ENCODE peak calls at places on chromosomes 3 and 15, in five cellular contexts. R is AG04450, G is BJ, T is H9, C is fibroblast of mammary gland. A is an unnamed sample.

GRCh38 chr3:87350367-87351199 is 74.2 kb upstream of the POU1F1 start:
- DNase-seq in R (peak), G (no peak), T (no peak), C (peak), A (no peak)

GRCh38 chr3:79314962-79315361 is 452.8 kb downstream of the ROBO1 start:
- DNase-seq in R (no peak), G (no peak), T (no peak), C (peak), A (no peak)

GRCh38 chr15:33126559-33127290 is 67.8 kb downstream of the FMN1 start:
- DNase-seq in R (peak), G (peak), T (no peak), C (peak), A (peak)

GRCh38 chr3:122023335-122023734 is 1.3 kb upstream of the ILDR1 start:
- DNase-seq in R (no peak), G (no peak), T (no peak), C (no peak), A (no peak)

GRCh38 chr15:35141743-35142356 is 56.8 kb upstream of the NANOGP8 start:
- DNase-seq in R (peak), G (peak), T (no peak), C (peak), A (peak)

GRCh38 chr3:15797600-15798303 is at the start of gene ANKRD28:
- DNase-seq in R (peak), G (peak), T (no peak), C (peak), A (peak)

GRCh38 chr15:101099183-101099582 is 152.7 kb downstream of the CHSY1 start:
- DNase-seq in R (no peak), G (no peak), T (no peak), C (no peak), A (no peak)

GRCh38 chr3:97871206-97871605 is 49.4 kb downstream of the CRYBG3 start:
- DNase-seq in R (no peak), G (no peak), T (no peak), C (peak), A (peak)

GRCh38 chr15:65336369-65336766 is 31.9 kb downstream of the RNU5B-1 start:
- DNase-seq in R (no peak), G (no peak), T (no peak), C (no peak), A (no peak)

GRCh38 chr3:177633671-177634207 is 436.5 kb upstream of the TBL1XR1 start:
- DNase-seq in R (peak), G (peak), T (no peak), C (peak), A (no peak)

DNA sequence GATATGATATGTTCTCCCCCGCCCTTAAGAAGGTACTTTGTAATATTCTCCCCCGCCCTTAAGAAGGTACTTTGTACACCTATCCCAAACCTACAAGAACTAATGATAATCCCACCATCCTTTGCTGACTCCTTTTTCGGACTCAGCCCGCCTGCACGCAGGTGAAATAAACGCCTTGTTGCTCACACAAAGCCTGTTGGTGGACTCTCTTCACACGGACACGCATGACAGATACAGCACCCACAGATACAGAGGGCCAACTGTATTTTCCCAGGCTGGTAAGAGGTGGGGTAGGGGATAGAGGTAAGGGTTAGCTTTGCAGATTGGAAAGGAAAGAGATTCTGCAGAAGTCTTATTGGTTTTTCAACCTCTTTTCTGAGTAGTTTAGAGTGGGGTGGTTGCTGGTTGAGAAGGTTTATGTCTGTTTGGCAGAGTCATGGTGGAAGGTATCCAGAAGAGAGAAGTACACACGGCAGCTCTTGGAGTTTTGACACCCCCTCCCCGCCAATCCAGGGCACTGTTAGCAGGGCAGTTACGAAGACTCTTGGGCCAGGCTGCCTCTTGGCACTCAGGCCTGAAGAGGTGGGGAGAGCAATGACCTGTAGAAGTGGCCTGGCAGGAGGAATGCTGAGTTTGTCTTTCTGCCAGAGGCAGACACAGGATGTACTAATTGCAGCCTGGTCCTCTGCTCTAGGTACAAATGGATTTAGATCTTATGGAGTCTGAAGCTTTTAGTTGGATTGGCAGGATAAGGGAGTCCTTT is 36.0 kb upstream of the IDH2 start:
- DNase-seq in R (no peak), G (no peak), T (no peak), C (no peak), A (no peak)
- TF ChIP-seq CTCF in R (no peak), G (no peak), T (no peak), C (no peak), A (no peak)

GRCh38 chr15:81814882-81815455 is 230.8 kb downstream of the MEX3B start:
- DNase-seq in R (no peak), G (no peak), T (no peak), C (no peak), A (no peak)

GRCh38 chr15:81809543-81809942 is 236.3 kb downstream of the MEX3B start:
- DNase-seq in R (no peak), G (no peak), T (peak), C (peak), A (no peak)

GRCh38 chr15:81813215-81813614 is 232.6 kb downstream of the MEX3B start:
- DNase-seq in R (no peak), G (no peak), T (peak), C (no peak), A (no peak)
- TF ChIP-seq CTCF in R (peak), G (peak), T (peak), C (peak), A (peak)

GRCh38 chr3:6825527-6825926 is 35.4 kb upstream of the GRM7 start:
- DNase-seq in R (no peak), G (no peak), T (no peak), C (no peak), A (no peak)
- TF ChIP-seq CTCF in R (no peak), G (no peak), T (no peak), C (no peak), A (no peak)

DNA sequence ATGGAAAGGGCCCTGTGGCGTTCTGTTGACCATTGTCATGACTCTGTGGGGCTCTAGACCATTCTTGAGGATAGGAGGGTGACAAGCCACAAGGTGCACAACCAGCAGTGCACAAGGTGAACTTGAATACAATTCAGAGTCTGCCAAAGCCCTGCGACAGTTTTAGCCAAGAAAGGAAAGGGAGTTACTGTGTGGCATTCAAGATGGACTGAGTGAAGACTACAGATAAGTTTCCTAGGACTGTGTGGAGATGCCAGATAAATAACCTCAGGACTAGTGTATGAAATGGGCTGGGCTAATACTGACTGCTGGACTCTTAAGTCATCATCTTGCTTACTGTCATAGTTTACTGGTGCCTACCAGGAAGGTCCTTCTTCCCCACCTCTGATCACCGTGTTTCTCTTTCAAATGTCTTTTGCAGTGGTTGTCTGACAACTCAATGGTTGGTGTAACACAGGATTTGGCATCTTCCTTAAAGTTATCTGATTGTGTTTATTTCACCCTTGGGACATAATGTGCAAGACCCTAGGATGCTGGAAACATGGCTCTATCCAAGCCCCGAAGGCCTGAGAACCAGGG is 27.4 kb downstream of the ACKR2 start:
- DNase-seq in R (no peak), G (no peak), T (no peak), C (no peak), A (no peak)
- TF ChIP-seq CTCF in R (no peak), G (no peak), T (no peak), C (no peak), A (no peak)

DNA sequence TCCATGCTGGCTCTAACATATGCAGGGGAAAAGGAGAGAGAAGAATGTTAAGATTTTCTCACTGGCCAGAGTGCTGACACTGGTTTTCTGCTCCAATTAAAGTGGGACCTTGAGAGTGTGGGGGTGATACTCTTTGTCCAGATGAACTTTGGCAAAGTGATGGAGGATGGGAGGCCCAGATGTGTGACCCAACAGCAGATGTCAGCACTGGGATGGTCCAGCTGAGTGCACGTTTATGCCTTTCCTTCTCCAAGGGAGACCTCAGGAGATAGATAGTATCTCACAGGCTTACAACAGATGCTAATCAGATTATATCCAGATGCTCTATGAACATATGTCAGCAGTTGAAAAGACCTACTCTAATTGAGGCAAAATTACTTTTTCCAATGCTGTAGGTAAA is 50.1 kb upstream of the PSMD6 start:
- DNase-seq in R (no peak), G (peak), T (no peak), C (peak), A (peak)
- TF ChIP-seq CTCF in R (no peak), G (no peak), T (no peak), C (no peak), A (no peak)

GRCh38 chr15:40240619-40241304 is 1.9 kb downstream of the PAK6 start:
- DNase-seq in R (no peak), G (no peak), T (no peak), C (no peak), A (no peak)

GRCh38 chr15:40241305-40242215 is 2.7 kb downstream of the PAK6 start:
- DNase-seq in R (no peak), G (no peak), T (no peak), C (no peak), A (no peak)

GRCh38 chr15:40238481-40238926 is 359 bp upstream of the PAK6 start:
- DNase-seq in R (no peak), G (no peak), T (no peak), C (no peak), A (no peak)

GRCh38 chr15:40239671-40240618 is 1.1 kb downstream of the PAK6 start:
- DNase-seq in R (no peak), G (no peak), T (no peak), C (no peak), A (no peak)

GRCh38 chr15:40238927-40239591 is at the start of gene PAK6:
- DNase-seq in R (no peak), G (no peak), T (peak), C (peak), A (no peak)
- TF ChIP-seq CTCF in R (no peak), G (no peak), T (no peak), C (no peak), A (no peak)

GRCh38 chr3:30751610-30752299 is 142.7 kb downstream of the GADL1 start:
- DNase-seq in R (no peak), G (no peak), T (no peak), C (peak), A (peak)
- TF ChIP-seq CTCF in R (peak), G (peak), T (peak), C (peak), A (peak)

GRCh38 chr3:129421988-129422745 is 6.3 kb downstream of the EFCAB12 start:
- DNase-seq in R (no peak), G (no peak), T (no peak), C (no peak), A (no peak)
- TF ChIP-seq CTCF in R (peak), G (peak), T (peak), C (peak), A (peak)